ENCODE peak calls at places on chromosomes 7 and 10, in five cellular contexts. Y, Q, C, Z and I are unnamed samples.

GRCh38 chr10:25934673-25935139 is 677 bp downstream of the MYO3A start:
- DNase-seq in C (no peak), Z (peak; percentile 81), Q (no peak), Y (no peak), I (no peak)

GRCh38 chr10:74081192-74081803 is 69.3 kb downstream of the AP3M1 start:
- DNase-seq in Y (peak; percentile 57), C (peak; percentile 5), Z (no peak), Q (no peak), I (no peak)

GRCh38 chr7:26200113-26200443 is 468 bp downstream of the HNRNPA2B1 start:
- DNase-seq in C (peak; percentile 69), Z (peak; percentile 85), Q (no peak), Y (no peak), I (peak; percentile 70)

GRCh38 chr10:29239569-29240472 is 49.0 kb upstream of the LYZL1 start:
- DNase-seq in Y (no peak), C (no peak), Q (no peak), Z (no peak), I (no peak)

GRCh38 chr10:1661861-1662260 is 75.5 kb downstream of the ADARB2 start:
- DNase-seq in Z (no peak), Y (no peak), Q (no peak), C (no peak), I (no peak)

GRCh38 chr10:12800302-12800701 is 201.2 kb downstream of the CCDC3 start:
- DNase-seq in Q (no peak), Y (no peak), C (no peak), Z (no peak), I (no peak)

GRCh38 chr10:26468291-26468690 is 30.1 kb downstream of the APBB1IP start:
- DNase-seq in Z (no peak), Y (no peak), Q (no peak), C (no peak), I (no peak)

GRCh38 chr10:52451817-52452216 is 137.7 kb downstream of the DKK1 start:
- DNase-seq in Q (no peak), C (no peak), Z (no peak), Y (peak; percentile 76), I (no peak)

GRCh38 chr10:25102423-25102822 is 72.4 kb upstream of the GPR158 start:
- DNase-seq in C (no peak), Z (no peak), Y (no peak), Q (no peak), I (no peak)

GRCh38 chr10:19500959-19501358 is 315.3 kb upstream of the PLXDC2 start:
- DNase-seq in Q (no peak), Z (no peak), Y (no peak), C (no peak), I (no peak)

GRCh38 chr7:158030071-158030470 is 557.6 kb downstream of the PTPRN2 start:
- DNase-seq in Y (no peak), Q (no peak), Z (no peak), C (no peak), I (peak; percentile 28)

GRCh38 chr7:25636871-25637283 is 408.6 kb upstream of the NPVF start:
- DNase-seq in Y (no peak), C (no peak), Q (no peak), Z (no peak), I (no peak)

GRCh38 chr7:139118803-139119485 is 9.4 kb upstream of the ZC3HAV1 start:
- DNase-seq in Y (peak; percentile 37), Q (no peak), C (peak; percentile 40), Z (no peak), I (no peak)

GRCh38 chr7:35593896-35594295 is 101.0 kb downstream of the HERPUD2 start:
- DNase-seq in Q (no peak), Z (no peak), Y (no peak), C (no peak), I (no peak)

GRCh38 chr7:33050425-33051318 is 11.9 kb downstream of the NT5C3A start:
- DNase-seq in Z (no peak), Y (peak; percentile 59), Q (no peak), C (peak; percentile 17), I (no peak)

GRCh38 chr10:69409968-69410367 is 6.8 kb downstream of the TACR2 start:
- DNase-seq in Y (no peak), Z (no peak), C (no peak), Q (no peak), I (no peak)

GRCh38 chr7:143054621-143055020 is 2.5 kb downstream of the OR6V1 start:
- DNase-seq in Q (no peak), Y (no peak), Z (no peak), C (no peak), I (no peak)

GRCh38 chr7:143877076-143877475 is 24.9 kb downstream of the TCAF1 start:
- DNase-seq in C (no peak), Q (no peak), Y (no peak), Z (no peak), I (no peak)

GRCh38 chr7:141369422-141369821 is 181.8 kb upstream of the AGK start:
- DNase-seq in Q (no peak), Y (no peak), C (no peak), Z (no peak), I (no peak)

GRCh38 chr10:104367856-104368255 is 14.2 kb downstream of the CFAP58 start:
- DNase-seq in Y (no peak), C (no peak), Q (no peak), Z (no peak), I (no peak)

GRCh38 chr10:50396491-50397311 is 145.4 kb upstream of the ASAH2 start:
- DNase-seq in Y (peak; percentile 74), Z (no peak), Q (no peak), C (no peak), I (no peak)

GRCh38 chr7:115634633-115635032 is 395.9 kb downstream of the TFEC start:
- DNase-seq in Q (no peak), C (no peak), Y (no peak), Z (no peak), I (no peak)

GRCh38 chr7:100489824-100490223 is 6.1 kb downstream of the NYAP1 start:
- DNase-seq in Y (peak; percentile 96), C (no peak), Z (no peak), Q (no peak), I (no peak)

GRCh38 chr10:128095023-128095752 is 31.0 kb downstream of the MKI67 start:
- DNase-seq in C (peak; percentile 69), Q (no peak), Y (no peak), Z (no peak), I (peak; percentile 12)

GRCh38 chr7:113816639-113817038 is 102.2 kb downstream of the PPP1R3A start:
- DNase-seq in Y (no peak), Z (no peak), Q (no peak), C (no peak), I (no peak)
- H3K27ac ChIP-seq in Y (no peak overlapping the region), Z (no peak overlapping the region), Q (no peak overlapping the region), C (no peak overlapping the region), I (no peak overlapping the region)

GRCh38 chr7:87517136-87517805 is 41.8 kb upstream of the ABCB4 start:
- DNase-seq in Q (no peak), Z (no peak), C (no peak), Y (peak; percentile 0), I (no peak)

GRCh38 chr7:87513735-87514319 is 38.3 kb upstream of the ABCB4 start:
- DNase-seq in Y (no peak), Q (no peak), Z (no peak), C (no peak), I (no peak)

GRCh38 chr7:87518735-87519134 is 43.3 kb upstream of the ABCB4 start:
- DNase-seq in Z (no peak), Y (no peak), C (no peak), Q (no peak), I (no peak)
- H3K27ac ChIP-seq in Z (no peak overlapping the region), Y (no peak overlapping the region), C (no peak overlapping the region), Q (no peak overlapping the region), I (no peak overlapping the region)

GRCh38 chr10:102400598-102401321 is 5.3 kb downstream of the NFKB2 start:
- DNase-seq in Q (no peak), C (no peak), Z (no peak), Y (no peak), I (no peak)

GRCh38 chr10:102401735-102402511 is 6.4 kb downstream of the NFKB2 start:
- DNase-seq in Q (no peak), C (no peak), Z (peak; percentile 56), Y (peak; percentile 50), I (no peak)

GRCh38 chr10:102402512-102402896 is 7.0 kb downstream of the NFKB2 start:
- DNase-seq in Y (no peak), Q (no peak), Z (no peak), C (no peak), I (peak; percentile 5)

GRCh38 chr10:102400061-102400460 is 4.6 kb downstream of the NFKB2 start:
- DNase-seq in C (no peak), Y (no peak), Q (no peak), Z (peak; percentile 60), I (no peak)

GRCh38 chr10:102401322-102401614 is 5.8 kb downstream of the NFKB2 start:
- DNase-seq in Z (no peak), C (no peak), Y (no peak), Q (no peak), I (no peak)
- H3K27ac ChIP-seq in Z (no peak overlapping the region), C (no peak overlapping the region), Y (no peak overlapping the region), Q (no peak overlapping the region), I (no peak overlapping the region)

DNA sequence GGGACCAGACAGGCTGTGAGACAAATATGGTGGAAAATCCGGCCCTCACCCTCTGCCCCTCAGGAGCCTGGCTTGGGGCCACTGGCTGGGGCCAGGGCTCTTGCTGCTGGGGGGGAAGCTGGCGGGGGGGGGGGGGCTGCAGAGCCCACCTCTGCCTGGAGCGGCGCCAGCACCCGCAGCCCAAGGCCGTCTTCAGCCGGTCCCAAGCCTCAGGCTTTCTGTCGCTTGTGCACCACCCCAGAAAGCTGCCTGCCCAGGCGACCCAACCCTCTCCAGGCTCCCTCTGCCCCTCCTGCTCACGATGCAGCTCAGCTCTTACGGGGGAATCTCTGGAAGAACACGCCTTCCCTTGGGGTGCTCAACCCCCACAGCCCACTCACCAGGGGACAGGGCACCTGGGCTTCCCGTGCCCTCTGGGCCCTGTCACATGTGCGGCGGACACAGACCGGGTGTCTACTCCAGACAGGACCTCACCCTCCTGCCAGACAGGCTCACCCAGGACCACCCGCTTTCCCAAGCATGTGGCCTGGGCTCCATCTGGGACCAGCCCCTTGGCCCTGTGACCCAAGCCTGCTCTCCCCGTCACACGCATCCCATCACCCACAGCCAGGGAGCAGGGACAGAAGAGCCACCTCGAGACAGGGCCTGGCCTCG is 43.9 kb downstream of the DPYSL4 start:
- DNase-seq in Q (no peak), C (no peak), Y (no peak), Z (no peak), I (no peak)
- H3K27ac ChIP-seq in Q (peak overlapping the region; percentile 17), C (peak overlapping the region; percentile 51), Y (no peak overlapping the region), Z (no peak overlapping the region), I (no peak overlapping the region)

GRCh38 chr10:36280396-36280795 is 638.3 kb upstream of the FZD8 start:
- DNase-seq in Y (peak; percentile 54), Z (no peak), C (no peak), Q (no peak), I (no peak)
- H3K27ac ChIP-seq in Y (no peak overlapping the region), Z (no peak overlapping the region), C (no peak overlapping the region), Q (no peak overlapping the region), I (no peak overlapping the region)

GRCh38 chr10:5092848-5093790 is 1.1 kb upstream of the AKR1C3 start:
- DNase-seq in Z (no peak), C (no peak), Y (no peak), Q (no peak), I (no peak)
- H3K27ac ChIP-seq in Z (peak overlapping the region; percentile 62), C (no peak overlapping the region), Y (no peak overlapping the region), Q (no peak overlapping the region), I (no peak overlapping the region)

DNA sequence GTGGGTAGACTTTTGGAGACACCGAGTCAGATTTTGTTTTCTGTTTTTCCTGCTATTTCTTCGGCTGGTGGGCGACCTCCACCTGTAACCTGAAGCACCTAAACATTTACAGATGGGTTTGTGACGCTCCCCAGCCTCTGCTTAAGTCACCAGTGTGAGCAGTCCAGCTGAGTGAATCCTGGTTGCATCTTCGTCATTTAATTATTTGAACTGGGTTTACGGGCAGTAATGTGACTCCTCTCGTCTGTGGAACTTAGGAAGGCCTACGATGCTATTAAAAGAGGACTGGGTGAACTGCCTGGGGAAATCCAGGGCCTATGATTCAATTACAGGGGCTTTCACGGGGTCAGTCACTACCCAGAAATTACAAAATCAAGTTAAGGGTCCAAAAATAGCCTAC is 52.5 kb downstream of the WNT2 start:
- DNase-seq in Z (no peak), C (no peak), Q (no peak), Y (peak; percentile 74), I (no peak)
- H3K27ac ChIP-seq in Z (no peak overlapping the region), C (no peak overlapping the region), Q (peak overlapping the region; percentile 62), Y (peak overlapping the region; percentile 85), I (no peak overlapping the region)